ENCODE peak calls at places on chromosomes 6 and 20, in seven cellular contexts. H is heart left ventricle, O is AG04449, A is upper lobe of left lung, D is cardiac muscle cell, Z is fibroblast of mammary gland, B is GM23248. Y is an unnamed sample.

GRCh38 chr6:137136065-137136464 is 37.4 kb downstream of the IL22RA2 start:
- DNase-seq in H (no peak), O (no peak), A (no peak), D (no peak), Z (peak), B (peak), Y (no peak)

GRCh38 chr6:150373260-150373701 is 4.5 kb downstream of the IYD start:
- DNase-seq in H (peak), O (no peak), A (no peak), D (no peak), Z (peak), B (peak), Y (peak)

GRCh38 chr6:76866091-76866490 is 597.2 kb downstream of the HTR1B start:
- DNase-seq in H (no peak), O (no peak), A (no peak), D (no peak), Z (no peak), B (no peak), Y (no peak)

GRCh38 chr6:40395066-40395697 is 192.0 kb downstream of the LRFN2 start:
- DNase-seq in H (no peak), O (no peak), A (no peak), D (no peak), Z (no peak), B (peak), Y (no peak)

GRCh38 chr6:145815351-145815772 is 767 bp upstream of the FBXO30 start:
- DNase-seq in H (peak), O (no peak), A (no peak), D (no peak), Z (peak), B (peak), Y (no peak)

GRCh38 chr20:18052856-18053255 is 4.9 kb downstream of the OVOL2 start:
- DNase-seq in H (no peak), O (no peak), A (no peak), D (no peak), Z (no peak), B (no peak), Y (no peak)

GRCh38 chr20:64029293-64030117 is 6.5 kb upstream of the C20orf204 start:
- DNase-seq in H (no peak), O (no peak), A (no peak), D (no peak), Z (peak), B (no peak), Y (no peak)

GRCh38 chr6:40285535-40285934 is 301.6 kb downstream of the LRFN2 start:
- DNase-seq in H (no peak), O (no peak), A (no peak), D (no peak), Z (no peak), B (no peak), Y (no peak)

GRCh38 chr20:35304956-35305355 is 12.7 kb upstream of the FAM83C start:
- DNase-seq in H (no peak), O (no peak), A (no peak), D (no peak), Z (no peak), B (no peak), Y (no peak)

GRCh38 chr6:2734517-2735076 is 16.1 kb downstream of the MYLK4 start:
- DNase-seq in H (no peak), O (no peak), A (no peak), D (peak), Z (no peak), B (peak), Y (no peak)

GRCh38 chr6:63649847-63650265 is 14.3 kb downstream of the PHF3 start:
- DNase-seq in H (no peak), O (no peak), A (no peak), D (no peak), Z (no peak), B (no peak), Y (no peak)

GRCh38 chr6:13485923-13486557 is 1.4 kb downstream of the GFOD1 start:
- DNase-seq in H (peak), O (no peak), A (peak), D (peak), Z (peak), B (peak), Y (no peak)

GRCh38 chr20:5127204-5127858 is 523 bp downstream of the CDS2 start:
- DNase-seq in H (peak), O (no peak), A (peak), D (peak), Z (peak), B (peak), Y (no peak)

GRCh38 chr6:7134999-7135735 is 27.4 kb downstream of the RREB1 start:
- DNase-seq in H (no peak), O (no peak), A (no peak), D (no peak), Z (no peak), B (no peak), Y (no peak)
- H3K4me3 ChIP-seq in H (no peak), O (no peak), A (no peak), D (no peak), Z (no peak), B (no peak), Y (no peak)

GRCh38 chr6:41719796-41720620 is 15.4 kb downstream of the TFEB start:
- DNase-seq in H (no peak), O (no peak), A (no peak), D (no peak), Z (no peak), B (no peak), Y (no peak)
- H3K4me3 ChIP-seq in H (no peak), O (no peak), A (no peak), D (no peak), Z (no peak), B (no peak), Y (no peak)

GRCh38 chr6:28743271-28743789 is 180.5 kb downstream of the TRIM27 start:
- DNase-seq in H (no peak), O (no peak), A (no peak), D (no peak), Z (peak), B (no peak), Y (no peak)

GRCh38 chr6:28747083-28747630 is 176.6 kb downstream of the TRIM27 start:
- DNase-seq in H (no peak), O (no peak), A (no peak), D (no peak), Z (no peak), B (no peak), Y (no peak)

GRCh38 chr6:28741363-28741762 is 182.4 kb downstream of the TRIM27 start:
- DNase-seq in H (no peak), O (no peak), A (no peak), D (no peak), Z (no peak), B (no peak), Y (no peak)

GRCh38 chr6:28738396-28738765 is 185.4 kb downstream of the TRIM27 start:
- DNase-seq in H (no peak), O (no peak), A (no peak), D (no peak), Z (no peak), B (no peak), Y (no peak)

GRCh38 chr6:28742668-28743270 is 181.0 kb downstream of the TRIM27 start:
- DNase-seq in H (no peak), O (no peak), A (no peak), D (no peak), Z (peak), B (peak), Y (no peak)
- H3K4me3 ChIP-seq in H (no peak), O (no peak), A (no peak), D (no peak), Z (peak), B (no peak), Y (no peak)

GRCh38 chr20:46023999-46024398 is 5.0 kb upstream of the SLC12A5 start:
- DNase-seq in H (no peak), O (no peak), A (no peak), D (no peak), Z (peak), B (peak), Y (no peak)

GRCh38 chr20:46021361-46022359 is 7.4 kb upstream of the SLC12A5 start:
- DNase-seq in H (no peak), O (no peak), A (no peak), D (peak), Z (no peak), B (peak), Y (no peak)

GRCh38 chr20:46020515-46020914 is 8.5 kb upstream of the SLC12A5 start:
- DNase-seq in H (no peak), O (no peak), A (no peak), D (no peak), Z (no peak), B (no peak), Y (no peak)

GRCh38 chr20:46023148-46023484 is 5.9 kb upstream of the SLC12A5 start:
- DNase-seq in H (no peak), O (no peak), A (no peak), D (no peak), Z (no peak), B (no peak), Y (no peak)

GRCh38 chr20:46022411-46023147 is 6.4 kb upstream of the SLC12A5 start:
- DNase-seq in H (peak), O (no peak), A (peak), D (peak), Z (peak), B (peak), Y (no peak)
- H3K4me3 ChIP-seq in H (no peak), O (peak), A (peak), D (peak), Z (no peak), B (peak), Y (peak)

GRCh38 chr6:129730477-129731165 is 20.6 kb upstream of the ARHGAP18 start:
- DNase-seq in H (no peak), O (no peak), A (no peak), D (no peak), Z (peak), B (peak), Y (no peak)
- H3K4me3 ChIP-seq in H (no peak), O (no peak), A (no peak), D (no peak), Z (no peak), B (no peak), Y (no peak)

GRCh38 chr6:24940311-24940917 is 4.7 kb upstream of the RIPOR2 start:
- DNase-seq in H (no peak), O (no peak), A (no peak), D (no peak), Z (no peak), B (no peak), Y (no peak)
- H3K4me3 ChIP-seq in H (no peak), O (no peak), A (no peak), D (no peak), Z (no peak), B (no peak), Y (no peak)

GRCh38 chr6:33623895-33624381 is 2.8 kb downstream of the ITPR3 start:
- DNase-seq in H (no peak), O (no peak), A (no peak), D (no peak), Z (no peak), B (peak), Y (no peak)
- H3K4me3 ChIP-seq in H (no peak), O (no peak), A (peak), D (no peak), Z (no peak), B (no peak), Y (no peak)

DNA sequence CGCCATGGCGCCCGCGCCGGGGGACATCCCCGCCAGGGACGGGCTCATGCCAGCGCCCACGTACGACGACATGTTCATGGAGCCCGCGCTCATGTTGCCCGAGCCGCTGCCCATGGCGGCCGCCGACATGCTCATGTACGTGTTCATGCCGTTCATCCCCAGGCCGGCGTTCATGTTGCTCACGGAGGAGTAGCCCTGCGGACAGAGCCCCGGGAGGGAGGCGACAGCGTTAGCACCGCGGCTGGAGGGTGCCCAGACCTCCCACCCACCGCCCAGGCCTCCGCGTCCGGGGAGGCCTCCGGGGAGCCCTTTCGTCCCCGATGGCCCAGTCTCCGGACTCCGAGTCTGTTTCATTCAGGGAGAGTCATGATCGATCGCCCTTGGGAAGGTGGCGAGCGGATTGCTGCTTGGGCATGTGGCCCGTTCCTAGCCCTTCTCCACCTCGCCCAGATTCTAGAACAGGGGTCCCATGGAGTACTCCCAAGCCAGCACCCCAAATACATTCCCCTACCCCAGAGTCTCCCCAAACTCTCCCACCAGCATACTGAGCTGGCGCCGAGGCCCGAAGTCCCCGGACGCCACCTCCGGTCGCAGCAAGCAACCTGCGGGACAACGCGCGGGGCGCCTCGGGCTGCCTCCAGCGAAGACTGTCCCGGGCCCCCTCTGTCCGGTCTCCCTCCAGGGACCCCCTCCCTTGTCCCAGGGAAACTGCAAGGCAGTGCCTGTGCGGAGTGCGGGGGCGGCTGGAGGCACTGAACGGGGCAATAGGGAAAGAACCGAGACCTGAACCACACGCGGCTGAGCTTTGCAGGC is 1.2 kb downstream of the FOXA2 start:
- DNase-seq in H (no peak), O (no peak), A (no peak), D (peak), Z (no peak), B (peak), Y (no peak)
- H3K4me3 ChIP-seq in H (peak), O (no peak), A (peak), D (no peak), Z (no peak), B (no peak), Y (no peak)

GRCh38 chr20:259991-260390 is 2.5 kb downstream of the DEFB132 start:
- DNase-seq in H (no peak), O (no peak), A (no peak), D (no peak), Z (no peak), B (peak), Y (no peak)

GRCh38 chr20:258963-259362 is 1.4 kb downstream of the DEFB132 start:
- DNase-seq in H (no peak), O (no peak), A (no peak), D (no peak), Z (peak), B (peak), Y (no peak)

GRCh38 chr20:252801-253200 is 4.7 kb upstream of the DEFB132 start:
- DNase-seq in H (no peak), O (no peak), A (no peak), D (no peak), Z (no peak), B (no peak), Y (no peak)

GRCh38 chr20:258269-258858 is 840 bp downstream of the DEFB132 start:
- DNase-seq in H (no peak), O (no peak), A (no peak), D (no peak), Z (no peak), B (no peak), Y (no peak)

DNA sequence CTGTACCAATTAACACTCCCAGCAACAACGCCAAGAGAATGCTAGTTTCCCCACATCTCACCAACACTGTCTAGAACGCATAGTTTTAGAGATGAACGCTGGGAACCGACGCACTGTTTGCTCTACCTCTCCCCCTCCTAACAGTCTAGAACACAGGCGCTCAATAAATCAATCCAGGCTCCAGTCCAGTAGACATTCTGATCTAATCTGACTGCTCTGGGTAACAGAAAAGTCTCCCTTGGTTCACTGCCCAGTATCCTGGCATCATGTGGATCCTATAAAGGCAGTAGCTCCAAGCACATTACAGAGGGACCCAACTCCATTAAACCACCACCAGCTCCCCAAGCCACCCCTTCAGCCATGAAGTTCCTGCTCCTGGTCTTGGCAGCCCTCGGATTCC is at the start of gene DEFB132:
- DNase-seq in H (no peak), O (no peak), A (no peak), D (no peak), Z (no peak), B (no peak), Y (no peak)
- H3K4me3 ChIP-seq in H (no peak), O (no peak), A (no peak), D (no peak), Z (no peak), B (no peak), Y (no peak)

Y was measured in astrocyte of the cerebellum.